ENCODE peak calls at places on chromosomes 4 and X, in nine cellular contexts. One of them, this sample, is unnamed.

GRCh38 chrX:106802063-106802387 is 448 bp upstream of the TBC1D8B start:
- DNase-seq in tibial artery: no peak
- DNase-seq in NB4: no peak
- DNase-seq in fibroblast of lung: no peak
- DNase-seq in GM12865: no peak
- DNase-seq in kidney epithelial cell: no peak
- DNase-seq in BJ: no peak
- DNase-seq in heart left ventricle: no peak
- DNase-seq in foreskin fibroblast: peak; percentile 10
- DNase-seq in this sample: no peak

GRCh38 chr4:154164931-154165839 is 326.4 kb downstream of the DCHS2 start:
- DNase-seq in tibial artery: peak; percentile 62
- DNase-seq in NB4: no peak
- DNase-seq in fibroblast of lung: peak; percentile 93
- DNase-seq in GM12865: peak; percentile 51
- DNase-seq in kidney epithelial cell: peak; percentile 94
- DNase-seq in BJ: peak; percentile 98
- DNase-seq in heart left ventricle: no peak
- DNase-seq in foreskin fibroblast: peak; percentile 79
- DNase-seq in this sample: peak; percentile 69

GRCh38 chrX:49001521-49002090 is 458 bp downstream of the GRIPAP1 start:
- DNase-seq in tibial artery: no peak
- DNase-seq in NB4: peak; percentile 76
- DNase-seq in fibroblast of lung: peak; percentile 40
- DNase-seq in GM12865: peak; percentile 70
- DNase-seq in kidney epithelial cell: no peak
- DNase-seq in BJ: no peak
- DNase-seq in heart left ventricle: no peak
- DNase-seq in foreskin fibroblast: peak; percentile 26
- DNase-seq in this sample: peak; percentile 4

GRCh38 chr4:26337612-26338011 is 16.8 kb downstream of the RBPJ start:
- DNase-seq in tibial artery: no peak
- DNase-seq in NB4: no peak
- DNase-seq in fibroblast of lung: no peak
- DNase-seq in GM12865: no peak
- DNase-seq in kidney epithelial cell: no peak
- DNase-seq in BJ: no peak
- DNase-seq in heart left ventricle: no peak
- DNase-seq in foreskin fibroblast: no peak
- DNase-seq in this sample: no peak

GRCh38 chrX:86047174-86047991 is at the start of gene CHM:
- DNase-seq in tibial artery: peak; percentile 67
- DNase-seq in NB4: peak; percentile 81
- DNase-seq in fibroblast of lung: peak; percentile 88
- DNase-seq in GM12865: peak; percentile 81
- DNase-seq in kidney epithelial cell: peak; percentile 54
- DNase-seq in BJ: peak; percentile 61
- DNase-seq in heart left ventricle: no peak
- DNase-seq in foreskin fibroblast: peak; percentile 60
- DNase-seq in this sample: peak; percentile 81

GRCh38 chr4:162891788-162892707 is 274.6 kb downstream of the NAF1 start:
- DNase-seq in tibial artery: no peak
- DNase-seq in NB4: peak; percentile 59
- DNase-seq in fibroblast of lung: no peak
- DNase-seq in GM12865: peak; percentile 87
- DNase-seq in kidney epithelial cell: no peak
- DNase-seq in BJ: no peak
- DNase-seq in heart left ventricle: no peak
- DNase-seq in foreskin fibroblast: no peak
- DNase-seq in this sample: no peak

GRCh38 chr4:178306565-178306964 is 864.3 kb upstream of the AGA start:
- DNase-seq in tibial artery: no peak
- DNase-seq in NB4: no peak
- DNase-seq in fibroblast of lung: peak; percentile 73
- DNase-seq in GM12865: no peak
- DNase-seq in kidney epithelial cell: no peak
- DNase-seq in BJ: no peak
- DNase-seq in heart left ventricle: no peak
- DNase-seq in foreskin fibroblast: no peak
- DNase-seq in this sample: no peak

GRCh38 chr4:109648266-109648996 is 54.8 kb downstream of the CASP6 start:
- DNase-seq in tibial artery: no peak
- DNase-seq in NB4: no peak
- DNase-seq in fibroblast of lung: no peak
- DNase-seq in GM12865: peak; percentile 70
- DNase-seq in kidney epithelial cell: no peak
- DNase-seq in BJ: no peak
- DNase-seq in heart left ventricle: no peak
- DNase-seq in foreskin fibroblast: no peak
- DNase-seq in this sample: peak; percentile 28

GRCh38 chr4:54497947-54498346 is 159.8 kb upstream of the KIT start:
- DNase-seq in tibial artery: no peak
- DNase-seq in NB4: no peak
- DNase-seq in fibroblast of lung: no peak
- DNase-seq in GM12865: no peak
- DNase-seq in kidney epithelial cell: no peak
- DNase-seq in BJ: no peak
- DNase-seq in heart left ventricle: no peak
- DNase-seq in foreskin fibroblast: no peak
- DNase-seq in this sample: no peak

GRCh38 chrX:48468247-48468671 is 1.8 kb downstream of the SLC38A5 start:
- DNase-seq in tibial artery: no peak
- DNase-seq in NB4: peak; percentile 74
- DNase-seq in fibroblast of lung: no peak
- DNase-seq in GM12865: peak; percentile 69
- DNase-seq in kidney epithelial cell: no peak
- DNase-seq in BJ: no peak
- DNase-seq in heart left ventricle: no peak
- DNase-seq in foreskin fibroblast: no peak
- DNase-seq in this sample: no peak

GRCh38 chr4:43485196-43485595 is 592.7 kb downstream of the GRXCR1 start:
- DNase-seq in tibial artery: no peak
- DNase-seq in NB4: no peak
- DNase-seq in fibroblast of lung: no peak
- DNase-seq in GM12865: no peak
- DNase-seq in kidney epithelial cell: no peak
- DNase-seq in BJ: no peak
- DNase-seq in heart left ventricle: no peak
- DNase-seq in foreskin fibroblast: no peak
- DNase-seq in this sample: no peak

GRCh38 chrX:146224442-146224841 is 406.8 kb downstream of the SLITRK2 start:
- DNase-seq in tibial artery: no peak
- DNase-seq in NB4: peak; percentile 10
- DNase-seq in fibroblast of lung: no peak
- DNase-seq in GM12865: no peak
- DNase-seq in kidney epithelial cell: no peak
- DNase-seq in BJ: no peak
- DNase-seq in heart left ventricle: no peak
- DNase-seq in foreskin fibroblast: no peak
- DNase-seq in this sample: no peak
- TF ChIP-seq CTCF in tibial artery: no peak
- TF ChIP-seq CTCF in NB4: no peak
- TF ChIP-seq CTCF in fibroblast of lung: no peak
- TF ChIP-seq CTCF in GM12865: no peak
- TF ChIP-seq CTCF in kidney epithelial cell: no peak
- TF ChIP-seq CTCF in BJ: no peak
- TF ChIP-seq CTCF in heart left ventricle: no peak
- TF ChIP-seq CTCF in foreskin fibroblast: no peak
- TF ChIP-seq CTCF in this sample: no peak

DNA sequence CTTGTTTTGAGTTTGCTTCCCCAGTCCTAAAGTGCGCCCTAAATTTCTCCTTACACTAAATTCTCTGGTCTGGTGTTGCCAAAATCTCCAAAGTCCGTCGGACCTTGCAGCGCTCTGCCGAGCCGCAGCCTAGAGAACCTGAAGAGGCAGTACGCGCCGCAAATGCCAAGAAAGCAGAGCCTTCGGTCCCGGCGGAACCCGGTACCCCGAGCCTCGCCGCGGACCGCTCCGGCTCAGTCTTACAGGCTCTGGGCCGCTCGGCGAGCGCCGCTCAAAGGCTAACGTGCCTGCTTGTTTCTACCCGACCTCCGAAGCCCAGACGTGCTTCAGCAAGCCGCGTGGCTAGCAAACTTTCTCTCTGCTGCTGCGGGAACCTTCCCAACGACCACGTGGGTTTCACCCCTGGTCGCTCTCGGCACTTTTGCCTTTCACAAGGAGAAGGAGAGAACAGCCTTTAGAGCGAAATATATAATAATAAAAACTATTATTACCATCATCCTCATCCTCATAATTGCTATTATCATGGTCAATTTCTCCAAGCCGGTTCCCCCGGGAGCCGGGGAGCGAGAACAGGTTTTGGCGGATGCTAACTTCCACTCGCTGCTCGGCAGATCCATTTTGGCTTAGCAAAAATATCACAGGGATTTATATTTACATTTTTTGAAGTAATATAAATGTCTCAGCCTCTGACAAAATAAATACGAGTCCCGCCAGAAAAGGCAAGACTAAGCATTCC is 2.2 kb upstream of the HTR2C start:
- DNase-seq in tibial artery: no peak
- DNase-seq in NB4: no peak
- DNase-seq in fibroblast of lung: no peak
- DNase-seq in GM12865: no peak
- DNase-seq in kidney epithelial cell: no peak
- DNase-seq in BJ: no peak
- DNase-seq in heart left ventricle: no peak
- DNase-seq in foreskin fibroblast: no peak
- DNase-seq in this sample: no peak
- H3K4me3 ChIP-seq in tibial artery: peak overlapping the region; percentile 16
- H3K4me3 ChIP-seq in NB4: no peak overlapping the region
- H3K4me3 ChIP-seq in fibroblast of lung: no peak overlapping the region
- H3K4me3 ChIP-seq in GM12865: no peak overlapping the region
- H3K4me3 ChIP-seq in kidney epithelial cell: no peak overlapping the region
- H3K4me3 ChIP-seq in BJ: no peak overlapping the region
- H3K4me3 ChIP-seq in heart left ventricle: no peak overlapping the region
- H3K4me3 ChIP-seq in foreskin fibroblast: no peak overlapping the region
- H3K4me3 ChIP-seq in this sample: no peak overlapping the region

GRCh38 chr4:96352051-96352517 is 512.2 kb downstream of the PDHA2 start:
- DNase-seq in tibial artery: no peak
- DNase-seq in NB4: peak; percentile 20
- DNase-seq in fibroblast of lung: peak; percentile 23
- DNase-seq in GM12865: peak; percentile 6
- DNase-seq in kidney epithelial cell: no peak
- DNase-seq in BJ: no peak
- DNase-seq in heart left ventricle: no peak
- DNase-seq in foreskin fibroblast: no peak
- DNase-seq in this sample: peak; percentile 34
- TF ChIP-seq CTCF in tibial artery: no peak
- TF ChIP-seq CTCF in NB4: no peak
- TF ChIP-seq CTCF in fibroblast of lung: peak; percentile 22
- TF ChIP-seq CTCF in GM12865: peak; percentile 10
- TF ChIP-seq CTCF in kidney epithelial cell: peak; percentile 32
- TF ChIP-seq CTCF in BJ: no peak
- TF ChIP-seq CTCF in heart left ventricle: peak; percentile 31
- TF ChIP-seq CTCF in foreskin fibroblast: no peak
- TF ChIP-seq CTCF in this sample: peak; percentile 56

GRCh38 chr4:176002007-176002623 is 63.5 kb upstream of the WDR17 start:
- DNase-seq in tibial artery: peak; percentile 68
- DNase-seq in NB4: no peak
- DNase-seq in fibroblast of lung: peak; percentile 7
- DNase-seq in GM12865: peak; percentile 48
- DNase-seq in kidney epithelial cell: no peak
- DNase-seq in BJ: no peak
- DNase-seq in heart left ventricle: peak; percentile 57
- DNase-seq in foreskin fibroblast: no peak
- DNase-seq in this sample: no peak
- H3K4me3 ChIP-seq in tibial artery: peak overlapping the region; percentile 54
- H3K4me3 ChIP-seq in NB4: no peak overlapping the region
- H3K4me3 ChIP-seq in fibroblast of lung: peak overlapping the region; percentile 52
- H3K4me3 ChIP-seq in GM12865: peak overlapping the region; percentile 54
- H3K4me3 ChIP-seq in kidney epithelial cell: peak overlapping the region; percentile 58
- H3K4me3 ChIP-seq in BJ: peak overlapping the region; percentile 26
- H3K4me3 ChIP-seq in heart left ventricle: peak overlapping the region; percentile 57
- H3K4me3 ChIP-seq in foreskin fibroblast: peak overlapping the region; percentile 32
- H3K4me3 ChIP-seq in this sample: peak overlapping the region; percentile 48

GRCh38 chr4:185748901-185749390 is 63.0 kb downstream of the SORBS2 start:
- DNase-seq in tibial artery: no peak
- DNase-seq in NB4: no peak
- DNase-seq in fibroblast of lung: no peak
- DNase-seq in GM12865: no peak
- DNase-seq in kidney epithelial cell: no peak
- DNase-seq in BJ: no peak
- DNase-seq in heart left ventricle: no peak
- DNase-seq in foreskin fibroblast: no peak
- DNase-seq in this sample: no peak

GRCh38 chr4:185754961-185755360 is 57.0 kb downstream of the SORBS2 start:
- DNase-seq in tibial artery: no peak
- DNase-seq in NB4: no peak
- DNase-seq in fibroblast of lung: no peak
- DNase-seq in GM12865: no peak
- DNase-seq in kidney epithelial cell: no peak
- DNase-seq in BJ: no peak
- DNase-seq in heart left ventricle: no peak
- DNase-seq in foreskin fibroblast: no peak
- DNase-seq in this sample: no peak

GRCh38 chr4:185758807-185759206 is 53.2 kb downstream of the SORBS2 start:
- DNase-seq in tibial artery: no peak
- DNase-seq in NB4: no peak
- DNase-seq in fibroblast of lung: no peak
- DNase-seq in GM12865: no peak
- DNase-seq in kidney epithelial cell: no peak
- DNase-seq in BJ: no peak
- DNase-seq in heart left ventricle: no peak
- DNase-seq in foreskin fibroblast: no peak
- DNase-seq in this sample: no peak

GRCh38 chr4:185755451-185755850 is 56.5 kb downstream of the SORBS2 start:
- DNase-seq in tibial artery: no peak
- DNase-seq in NB4: no peak
- DNase-seq in fibroblast of lung: no peak
- DNase-seq in GM12865: no peak
- DNase-seq in kidney epithelial cell: no peak
- DNase-seq in BJ: no peak
- DNase-seq in heart left ventricle: no peak
- DNase-seq in foreskin fibroblast: no peak
- DNase-seq in this sample: no peak

GRCh38 chr4:185752881-185753280 is 59.1 kb downstream of the SORBS2 start:
- DNase-seq in tibial artery: no peak
- DNase-seq in NB4: no peak
- DNase-seq in fibroblast of lung: no peak
- DNase-seq in GM12865: no peak
- DNase-seq in kidney epithelial cell: no peak
- DNase-seq in BJ: no peak
- DNase-seq in heart left ventricle: no peak
- DNase-seq in foreskin fibroblast: no peak
- DNase-seq in this sample: no peak
- TF ChIP-seq CTCF in tibial artery: no peak
- TF ChIP-seq CTCF in NB4: no peak
- TF ChIP-seq CTCF in fibroblast of lung: no peak
- TF ChIP-seq CTCF in GM12865: no peak
- TF ChIP-seq CTCF in kidney epithelial cell: no peak
- TF ChIP-seq CTCF in BJ: no peak
- TF ChIP-seq CTCF in heart left ventricle: no peak
- TF ChIP-seq CTCF in foreskin fibroblast: no peak
- TF ChIP-seq CTCF in this sample: no peak

DNA sequence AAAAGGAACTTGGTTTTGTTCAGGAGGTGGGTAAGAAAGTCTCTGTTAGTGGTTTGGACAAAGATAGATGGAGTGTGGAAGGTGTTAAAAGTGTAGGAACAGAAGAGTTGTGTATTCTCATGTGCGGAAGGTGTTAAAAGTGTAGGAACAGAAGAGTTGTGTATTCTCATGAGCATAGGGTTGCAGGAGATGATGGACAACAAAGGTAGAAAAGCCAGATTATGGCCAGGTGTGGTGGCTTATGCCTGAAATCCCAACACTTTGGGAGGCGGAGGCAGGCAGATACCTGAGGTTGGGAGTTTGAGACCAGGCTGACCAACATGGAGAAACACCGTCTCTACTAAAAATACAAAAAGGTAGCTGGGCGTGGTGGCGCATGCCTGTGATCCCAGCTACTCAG is 2.5 kb downstream of the RPL34 start:
- DNase-seq in tibial artery: no peak
- DNase-seq in NB4: no peak
- DNase-seq in fibroblast of lung: no peak
- DNase-seq in GM12865: no peak
- DNase-seq in kidney epithelial cell: no peak
- DNase-seq in BJ: no peak
- DNase-seq in heart left ventricle: no peak
- DNase-seq in foreskin fibroblast: no peak
- DNase-seq in this sample: no peak
- H3K4me3 ChIP-seq in tibial artery: no peak overlapping the region
- H3K4me3 ChIP-seq in NB4: peak overlapping the region; percentile 96
- H3K4me3 ChIP-seq in fibroblast of lung: no peak overlapping the region
- H3K4me3 ChIP-seq in GM12865: peak overlapping the region; percentile 99
- H3K4me3 ChIP-seq in kidney epithelial cell: no peak overlapping the region
- H3K4me3 ChIP-seq in BJ: no peak overlapping the region
- H3K4me3 ChIP-seq in heart left ventricle: no peak overlapping the region
- H3K4me3 ChIP-seq in foreskin fibroblast: no peak overlapping the region
- H3K4me3 ChIP-seq in this sample: peak overlapping the region; percentile 29

This sample was measured in brain microvascular endothelial cell.